ENCODE peak calls at places on chromosome 9, in six cellular contexts. I, H, V, Y, T and R are unnamed samples.
A peak's percentile ranks its signal among the peaks of the same experiment; 100 is the strongest.

GRCh38 chr9:134484479-134484878 is 157.1 kb upstream of the COL5A1 start:
- DNase-seq in I (no peak), H (no peak), V (no peak), Y (no peak), T (no peak), R (no peak)

GRCh38 chr9:15370496-15371464 is 51.9 kb upstream of the SNAPC3 start:
- DNase-seq in I (no peak), H (no peak), V (no peak), Y (no peak), T (no peak), R (no peak)

GRCh38 chr9:125700791-125701190 is 6.2 kb downstream of the MAPKAP1 start:
- DNase-seq in I (no peak), H (peak; percentile 32), V (no peak), Y (peak; percentile 84), T (no peak), R (peak; percentile 44)

GRCh38 chr9:78131969-78132687 is 100.5 kb upstream of the GNAQ start:
- DNase-seq in I (no peak), H (no peak), V (no peak), Y (no peak), T (no peak), R (no peak)

GRCh38 chr9:112174223-112174964 is 703 bp downstream of the SUSD1 start:
- DNase-seq in I (peak; percentile 44), H (peak; percentile 88), V (peak; percentile 89), Y (peak; percentile 30), T (no peak), R (peak; percentile 78)

GRCh38 chr9:134063088-134063875 is 4.5 kb downstream of the BRD3 start:
- DNase-seq in I (no peak), H (no peak), V (no peak), Y (no peak), T (no peak), R (no peak)

GRCh38 chr9:115978739-115979138 is 174.9 kb upstream of the PAPPA start:
- DNase-seq in I (peak; percentile 11), H (no peak), V (no peak), Y (no peak), T (no peak), R (no peak)

GRCh38 chr9:37027582-37028424 is 6.3 kb downstream of the PAX5 start:
- DNase-seq in I (peak; percentile 86), H (peak; percentile 96), V (peak; percentile 99), Y (peak; percentile 85), T (peak; percentile 88), R (peak; percentile 97)

GRCh38 chr9:14480561-14480960 is 166.6 kb upstream of the NFIB start:
- DNase-seq in I (no peak), H (no peak), V (no peak), Y (no peak), T (no peak), R (no peak)

GRCh38 chr9:111937781-111938426 is 41.3 kb downstream of the UGCG start:
- DNase-seq in I (no peak), H (no peak), V (no peak), Y (peak; percentile 74), T (no peak), R (no peak)

GRCh38 chr9:20781086-20781485 is 97.0 kb downstream of the FOCAD start:
- DNase-seq in I (peak; percentile 72), H (no peak), V (no peak), Y (no peak), T (no peak), R (no peak)

GRCh38 chr9:80899208-80899607 is 790.1 kb downstream of the TLE1 start:
- DNase-seq in I (no peak), H (no peak), V (no peak), Y (no peak), T (no peak), R (no peak)

GRCh38 chr9:123953601-123954011 is 23.7 kb upstream of the DENND1A start:
- DNase-seq in I (no peak), H (no peak), V (no peak), Y (no peak), T (no peak), R (no peak)

GRCh38 chr9:27470291-27470805 is 53.7 kb upstream of the IFNK start:
- DNase-seq in I (no peak), H (no peak), V (no peak), Y (no peak), T (no peak), R (no peak)

GRCh38 chr9:127158995-127159801 is 36.8 kb upstream of the ANGPTL2 start:
- DNase-seq in I (peak; percentile 76), H (no peak), V (peak; percentile 27), Y (no peak), T (peak; percentile 17), R (no peak)

GRCh38 chr9:37377688-37378612 is 44.5 kb upstream of the GRHPR start:
- DNase-seq in I (no peak), H (no peak), V (no peak), Y (peak; percentile 73), T (no peak), R (no peak)

GRCh38 chr9:34511160-34511513 is 11.7 kb downstream of the ENHO start:
- DNase-seq in I (no peak), H (no peak), V (no peak), Y (no peak), T (no peak), R (no peak)

GRCh38 chr9:2655411-2655901 is 33.9 kb downstream of the VLDLR start:
- DNase-seq in I (no peak), H (no peak), V (no peak), Y (no peak), T (no peak), R (no peak)

GRCh38 chr9:111691686-111692329 is 30.4 kb downstream of the GNG10 start:
- DNase-seq in I (peak; percentile 52), H (no peak), V (peak; percentile 16), Y (no peak), T (no peak), R (no peak)

GRCh38 chr9:91558879-91559278 is 135.2 kb upstream of the NFIL3 start:
- DNase-seq in I (no peak), H (no peak), V (no peak), Y (no peak), T (no peak), R (no peak)

GRCh38 chr9:126304207-126304945 is 22.3 kb upstream of the MVB12B start:
- DNase-seq in I (peak; percentile 25), H (no peak), V (no peak), Y (no peak), T (no peak), R (no peak)

DNA sequence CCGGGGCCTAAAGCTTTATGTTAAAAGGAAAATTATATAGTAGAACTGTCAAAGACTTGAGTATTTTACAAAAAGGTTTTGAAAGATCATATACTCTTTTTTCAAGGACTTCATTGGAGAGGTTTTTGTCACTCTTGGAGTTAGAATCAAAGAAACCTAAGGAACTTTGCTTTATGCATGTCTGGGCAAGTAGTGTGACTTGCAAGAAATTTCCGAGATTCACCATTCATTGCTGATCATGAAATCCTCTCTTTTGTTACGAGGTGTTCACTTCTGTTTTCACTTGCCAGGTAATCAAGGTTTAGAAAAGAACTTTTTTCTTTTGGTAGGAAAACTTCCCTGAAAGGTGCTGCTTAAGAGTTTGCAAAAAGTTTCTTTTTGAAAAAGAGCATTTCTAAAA is 64.8 kb downstream of the NUP214 start:
- DNase-seq in I (no peak), H (no peak), V (no peak), Y (no peak), T (no peak), R (no peak)
- TF ChIP-seq TAF1 in I (no peak), H (no peak), V (no peak), Y (no peak), T (no peak), R (no peak)

DNA sequence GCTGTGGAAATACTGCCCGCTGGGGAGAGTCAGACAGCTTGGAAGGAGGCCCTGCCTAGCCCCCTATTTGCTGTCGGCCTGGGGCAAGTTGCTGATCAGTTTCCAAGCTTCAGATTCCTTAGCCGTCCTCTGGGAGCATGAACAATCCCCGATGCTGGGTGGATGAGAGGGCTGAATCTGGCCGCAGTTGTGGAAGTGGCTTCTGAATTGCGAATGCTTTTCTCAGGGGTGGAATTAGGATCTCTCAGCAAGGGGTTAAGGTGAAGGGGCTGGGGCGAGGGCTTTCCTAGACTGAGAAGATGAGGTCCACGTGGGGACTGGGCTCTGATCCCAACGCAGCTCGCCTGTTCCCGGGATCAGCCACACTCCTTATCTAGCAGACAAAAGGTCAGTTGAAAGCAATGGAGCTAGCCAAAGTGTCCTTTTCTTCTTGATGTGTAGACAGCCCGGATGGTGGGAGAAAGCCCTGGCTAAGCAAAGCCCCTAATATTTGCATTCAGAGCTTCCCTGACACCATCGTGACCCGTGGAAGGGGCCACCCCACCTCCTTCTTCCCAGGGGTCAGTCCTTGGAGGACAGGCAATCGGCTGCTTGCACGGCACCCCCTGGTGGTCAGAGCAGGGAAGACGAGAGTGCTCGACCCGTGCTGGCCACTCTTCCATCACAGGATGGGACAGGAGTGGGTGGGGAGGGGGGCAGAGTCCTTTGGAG is 54.9 kb downstream of the COL15A1 start:
- DNase-seq in I (peak; percentile 20), H (no peak), V (peak; percentile 87), Y (no peak), T (peak; percentile 58), R (peak; percentile 47)
- TF ChIP-seq POLR2AphosphoS5 in I (no peak), H (no peak), V (no peak), Y (no peak), T (no peak), R (no peak)

GRCh38 chr9:133029994-133030316 is 842 bp upstream of the GTF3C5 start:
- DNase-seq in I (no peak), H (no peak), V (no peak), Y (no peak), T (no peak), R (no peak)

GRCh38 chr9:133031130-133031422 is 279 bp downstream of the GTF3C5 start:
- DNase-seq in I (no peak), H (no peak), V (no peak), Y (no peak), T (no peak), R (no peak)

GRCh38 chr9:133031496-133031911 is 707 bp downstream of the GTF3C5 start:
- DNase-seq in I (no peak), H (no peak), V (no peak), Y (no peak), T (no peak), R (no peak)

GRCh38 chr9:133032171-133032570 is 1.4 kb downstream of the GTF3C5 start:
- DNase-seq in I (no peak), H (no peak), V (no peak), Y (no peak), T (no peak), R (no peak)

DNA sequence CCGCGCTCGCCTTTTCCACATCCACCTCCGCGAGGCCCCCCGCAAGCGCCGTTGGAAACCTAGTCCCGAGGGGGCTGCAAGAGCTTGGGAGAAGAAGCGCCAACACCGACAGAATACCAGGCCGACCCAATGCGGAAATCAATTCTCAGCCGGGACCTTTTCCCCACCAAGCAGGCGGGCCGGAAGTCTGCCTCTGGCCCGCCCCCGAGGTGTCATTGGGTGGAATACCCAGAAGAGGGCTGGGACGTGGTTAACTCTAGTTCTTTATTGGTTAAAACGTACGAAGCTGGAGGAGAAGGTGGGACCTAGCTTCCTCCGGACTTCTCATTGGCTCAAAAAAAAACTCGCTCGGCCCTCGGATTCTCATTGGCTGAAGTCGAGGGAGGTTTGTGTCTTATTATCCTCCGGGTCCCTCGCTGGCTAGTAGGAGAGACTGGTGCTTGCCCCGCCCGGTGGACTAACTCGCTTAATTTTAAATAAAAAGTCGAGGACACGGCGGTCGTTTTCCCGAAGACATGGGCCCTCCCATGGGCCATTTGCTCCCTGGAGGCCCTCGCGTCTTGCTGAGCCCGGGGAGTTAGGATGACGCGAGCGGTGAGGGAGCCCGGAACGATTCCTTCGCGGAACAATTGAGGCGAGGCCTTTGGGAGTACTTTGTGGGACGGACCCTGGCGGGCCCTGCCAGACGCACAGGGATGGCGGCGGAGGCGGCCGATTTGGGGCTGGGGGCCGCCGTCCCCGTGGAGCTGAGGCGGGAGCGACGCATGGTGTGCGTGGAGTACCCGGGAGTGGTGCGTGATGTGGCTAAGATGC is at the start of gene GTF3C5:
- DNase-seq in I (peak; percentile 99), H (peak; percentile 98), V (peak; percentile 99), Y (peak; percentile 97), T (peak; percentile 91), R (peak; percentile 98)
- TF ChIP-seq POLR2A in I (peak; percentile 68), H (peak; percentile 94), V (peak; percentile 81), Y (peak; percentile 95), T (peak; percentile 72), R (peak; percentile 84)

GRCh38 chr9:130054820-130055219 is 1.1 kb downstream of the GPR107 start:
- DNase-seq in I (no peak), H (no peak), V (no peak), Y (no peak), T (no peak), R (no peak)
- TF ChIP-seq TAF1 in I (no peak), H (no peak), V (no peak), Y (no peak), T (no peak), R (no peak)